ENCODE peak calls at places on chromosomes 13 and 19, in six cellular contexts. V is H1, M is breast epithelium, R is vagina, L is stomach, Z is suprapubic skin. C is an unnamed sample.

GRCh38 chr13:49183672-49184315 is 36.3 kb upstream of the MLNR start:
- DNase-seq in M (no peak), Z (no peak), R (no peak), L (no peak), V (no peak), C (no peak)

GRCh38 chr13:44013666-44014291 is 134.1 kb downstream of the LACC1 start:
- DNase-seq in Z (no peak), R (no peak), L (no peak), M (no peak), V (no peak), C (no peak)

GRCh38 chr13:108897955-108898354 is 268.5 kb downstream of the MYO16 start:
- DNase-seq in R (no peak), L (no peak), V (no peak), M (no peak), Z (no peak), C (no peak)

GRCh38 chr13:49220035-49220855 is at the start of gene MLNR:
- DNase-seq in R (no peak), V (no peak), Z (no peak), L (no peak), M (no peak), C (peak)

GRCh38 chr13:35499131-35500051 is 22.9 kb upstream of the MAB21L1 start:
- DNase-seq in Z (no peak), R (no peak), M (no peak), L (no peak), V (no peak), C (no peak)

GRCh38 chr19:45177817-45178261 is at the start of gene TRAPPC6A:
- DNase-seq in L (peak), R (no peak), Z (no peak), M (no peak), V (no peak), C (no peak)

GRCh38 chr19:8109455-8109854 is 39.9 kb downstream of the FBN3 start:
- DNase-seq in M (no peak), V (no peak), R (no peak), Z (no peak), L (no peak), C (no peak)

GRCh38 chr19:16594131-16594586 is 21.9 kb upstream of the SLC35E1 start:
- DNase-seq in Z (no peak), M (no peak), V (no peak), L (no peak), R (no peak), C (no peak)

GRCh38 chr13:31044658-31045620 is 112.5 kb downstream of the TEX26 start:
- DNase-seq in V (no peak), M (no peak), L (no peak), Z (no peak), R (no peak), C (no peak)

GRCh38 chr13:109145631-109146030 is 516.2 kb downstream of the MYO16 start:
- DNase-seq in R (no peak), M (no peak), V (no peak), L (peak), Z (no peak), C (peak)

GRCh38 chr13:24716446-24716845 is 36.2 kb downstream of the ATP12A start:
- DNase-seq in Z (no peak), V (no peak), L (no peak), M (no peak), R (no peak), C (no peak)

GRCh38 chr13:99314640-99315176 is 7.5 kb upstream of the GPR183 start:
- DNase-seq in V (no peak), R (no peak), Z (no peak), L (no peak), M (no peak), C (no peak)

GRCh38 chr13:58960909-58961308 is 1202.8 kb downstream of the DIAPH3 start:
- DNase-seq in M (no peak), L (no peak), Z (no peak), V (no peak), R (no peak), C (no peak)

GRCh38 chr19:10104665-10105221 is 1.4 kb upstream of the PPAN start:
- DNase-seq in Z (no peak), V (no peak), L (no peak), R (peak), M (no peak), C (peak)

GRCh38 chr13:78657699-78658629 is 991 bp downstream of the OBI1 start:
- DNase-seq in Z (no peak), V (no peak), R (no peak), L (no peak), M (no peak), C (no peak)

GRCh38 chr19:18397242-18398202 is at the start of gene LRRC25:
- DNase-seq in V (no peak), L (no peak), M (no peak), R (no peak), Z (no peak), C (no peak)

GRCh38 chr13:20717581-20718542 is 14.4 kb downstream of the IL17D start:
- DNase-seq in R (no peak), Z (no peak), M (no peak), V (no peak), L (no peak), C (no peak)
- TF ChIP-seq POLR2AphosphoS5 in R (no peak), Z (no peak), M (no peak), V (no peak), L (no peak), C (no peak)

DNA sequence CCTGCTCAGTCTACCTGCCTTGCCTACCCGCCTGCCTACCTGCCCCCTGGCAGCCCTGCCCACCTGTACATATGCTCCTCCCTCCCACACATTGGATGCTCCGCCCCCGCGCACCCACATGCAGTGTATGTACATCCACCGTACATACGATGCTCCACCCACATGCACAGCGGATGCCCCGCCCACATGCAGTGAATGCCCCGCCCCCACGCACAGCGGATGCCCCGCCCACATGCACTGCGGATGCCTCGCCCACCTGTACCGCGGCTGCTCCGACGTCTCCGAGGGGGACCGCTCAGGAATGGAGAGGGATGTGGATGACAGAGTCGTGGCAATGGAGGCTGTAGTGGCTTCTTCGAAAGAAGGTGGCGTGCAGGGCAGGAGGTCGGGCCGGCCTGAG is 16.4 kb upstream of the CACTIN start:
- DNase-seq in M (no peak), R (no peak), V (no peak), Z (no peak), L (no peak), C (no peak)
- TF ChIP-seq POLR2AphosphoS5 in M (no peak), R (no peak), V (no peak), Z (no peak), L (no peak), C (no peak)

DNA sequence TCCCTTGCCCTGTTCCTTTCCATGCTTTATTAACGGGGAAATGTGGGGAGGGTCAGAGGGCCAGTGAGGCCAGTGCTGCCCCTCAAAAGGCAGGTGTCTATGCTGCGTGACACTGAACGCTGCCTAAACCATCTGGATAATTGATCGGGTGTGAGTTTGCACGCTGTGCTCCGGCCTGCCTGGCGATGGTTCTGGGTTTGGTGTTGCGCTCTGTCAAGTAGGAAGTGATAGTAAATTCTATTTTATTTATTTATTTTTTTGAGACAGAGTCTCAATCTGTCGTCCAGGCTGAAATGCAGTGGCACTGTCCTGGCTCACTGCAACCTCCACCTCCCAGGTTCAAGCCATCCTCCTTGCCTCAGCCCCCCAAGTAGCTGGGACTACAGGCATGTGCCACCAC is 86.5 kb downstream of the ATP11A start:
- DNase-seq in Z (peak), R (no peak), L (no peak), V (no peak), M (no peak), C (no peak)
- TF ChIP-seq POLR2AphosphoS5 in Z (no peak), R (no peak), L (no peak), V (no peak), M (no peak), C (no peak)

GRCh38 chr13:110264685-110265275 is 42.2 kb downstream of the COL4A1 start:
- DNase-seq in R (no peak), Z (no peak), V (no peak), L (no peak), M (no peak), C (no peak)

GRCh38 chr13:110262494-110262893 is 44.5 kb downstream of the COL4A1 start:
- DNase-seq in M (no peak), V (no peak), R (no peak), Z (no peak), L (no peak), C (no peak)

GRCh38 chr13:110262944-110263343 is 44.0 kb downstream of the COL4A1 start:
- DNase-seq in Z (no peak), V (no peak), M (no peak), L (no peak), R (no peak), C (no peak)

GRCh38 chr13:110265341-110265681 is 41.6 kb downstream of the COL4A1 start:
- DNase-seq in V (no peak), Z (no peak), M (no peak), R (no peak), L (no peak), C (no peak)

GRCh38 chr13:110263906-110264305 is 43.1 kb downstream of the COL4A1 start:
- DNase-seq in M (no peak), L (no peak), Z (no peak), R (no peak), V (no peak), C (no peak)
- TF ChIP-seq POLR2AphosphoS5 in M (no peak), L (no peak), Z (no peak), R (peak), V (no peak), C (no peak)

DNA sequence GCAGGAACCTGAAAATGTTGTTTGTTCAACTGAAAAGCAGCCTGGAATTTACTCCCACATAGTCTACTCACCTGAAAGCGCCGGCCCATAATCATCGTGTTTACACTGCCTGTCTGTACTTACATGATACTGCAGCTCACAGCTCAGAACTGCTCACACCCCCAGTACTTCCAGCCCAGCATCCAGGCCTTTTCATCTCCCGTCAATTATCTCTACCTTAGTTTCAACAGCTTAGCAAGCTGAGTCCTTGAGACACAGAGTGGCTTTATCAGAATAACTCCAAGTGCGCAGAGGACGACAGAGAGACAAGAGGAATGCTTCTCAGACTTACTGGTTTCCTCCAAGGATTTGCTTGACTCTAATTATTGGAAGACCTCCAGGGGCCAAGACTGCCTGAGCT is 555.9 kb downstream of the EFNB2 start:
- DNase-seq in Z (no peak), M (no peak), R (no peak), L (peak), V (no peak), C (no peak)
- TF ChIP-seq POLR2AphosphoS5 in Z (no peak), M (no peak), R (no peak), L (no peak), V (no peak), C (no peak)

GRCh38 chr13:111271186-111271698 is 49.2 kb upstream of the TEX29 start:
- DNase-seq in Z (no peak), R (no peak), M (no peak), V (no peak), L (no peak), C (no peak)
- TF ChIP-seq POLR2AphosphoS5 in Z (no peak), R (no peak), M (no peak), V (no peak), L (no peak), C (no peak)

GRCh38 chr19:29967623-29968022 is 25.6 kb downstream of the URI1 start:
- DNase-seq in Z (no peak), V (no peak), M (no peak), R (no peak), L (no peak), C (no peak)
- TF ChIP-seq POLR2AphosphoS5 in Z (no peak), V (no peak), M (no peak), R (no peak), L (no peak), C (no peak)

DNA sequence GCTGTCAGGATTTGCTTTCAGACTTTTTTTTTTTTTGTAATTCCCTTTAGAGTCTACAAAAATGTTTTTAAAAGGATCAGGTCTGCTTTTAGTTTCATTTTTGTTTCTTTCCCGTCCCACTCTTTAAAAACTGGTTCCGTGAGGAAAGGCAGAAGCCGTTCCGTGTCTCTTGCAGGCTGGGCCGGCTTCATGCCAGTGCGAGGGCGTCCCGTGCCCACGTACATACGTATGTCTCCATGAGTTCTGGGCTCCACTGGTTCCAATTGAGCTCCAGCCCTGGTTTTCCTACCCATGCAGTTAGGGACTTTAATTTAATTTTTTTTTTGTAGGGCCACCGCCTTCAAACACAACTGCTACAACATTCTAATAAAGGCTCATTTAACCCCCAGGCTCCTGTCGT is 8.8 kb downstream of the TSSK6 start:
- DNase-seq in Z (no peak), L (no peak), R (no peak), V (no peak), M (no peak), C (no peak)
- TF ChIP-seq POLR2AphosphoS5 in Z (no peak), L (no peak), R (no peak), V (no peak), M (no peak), C (no peak)

C was measured in GM12891.